ENCODE peak calls at places on chromosomes 3 and 15, in six cellular contexts. One of them, this sample, is unnamed.

GRCh38 chr3:182238141-182238540 is 526.4 kb downstream of the SOX2 start:
- DNase-seq in trophoblast cell: no peak
- DNase-seq in neuronal stem cell: peak; percentile 94
- DNase-seq in H9: peak; percentile 39
- DNase-seq in H1: no peak
- DNase-seq in IMR-90: no peak
- DNase-seq in this sample: no peak

GRCh38 chr3:128338536-128339400 is 127.9 kb downstream of the DNAJB8 start:
- DNase-seq in H9: no peak
- DNase-seq in neuronal stem cell: no peak
- DNase-seq in trophoblast cell: no peak
- DNase-seq in IMR-90: no peak
- DNase-seq in H1: no peak
- DNase-seq in this sample: no peak

GRCh38 chr3:13934813-13935212 is 54.9 kb upstream of the WNT7A start:
- DNase-seq in IMR-90: no peak
- DNase-seq in neuronal stem cell: no peak
- DNase-seq in H9: peak; percentile 18
- DNase-seq in H1: no peak
- DNase-seq in trophoblast cell: no peak
- DNase-seq in this sample: no peak

GRCh38 chr3:180036092-180036677 is 552 bp downstream of the PEX5L start:
- DNase-seq in IMR-90: no peak
- DNase-seq in neuronal stem cell: no peak
- DNase-seq in H1: no peak
- DNase-seq in H9: no peak
- DNase-seq in trophoblast cell: no peak
- DNase-seq in this sample: peak; percentile 0

GRCh38 chr3:132134611-132135010 is 99.8 kb upstream of the CPNE4 start:
- DNase-seq in IMR-90: peak; percentile 95
- DNase-seq in H9: no peak
- DNase-seq in trophoblast cell: no peak
- DNase-seq in H1: no peak
- DNase-seq in neuronal stem cell: no peak
- DNase-seq in this sample: peak; percentile 29

GRCh38 chr3:54891540-54891897 is 36.3 kb downstream of the LRTM1 start:
- DNase-seq in H1: peak; percentile 13
- DNase-seq in H9: peak; percentile 61
- DNase-seq in IMR-90: peak; percentile 97
- DNase-seq in trophoblast cell: peak; percentile 99
- DNase-seq in neuronal stem cell: no peak
- DNase-seq in this sample: peak; percentile 95

GRCh38 chr3:47663630-47664240 is 85.1 kb upstream of the CSPG5 start:
- DNase-seq in H1: no peak
- DNase-seq in IMR-90: no peak
- DNase-seq in H9: no peak
- DNase-seq in trophoblast cell: no peak
- DNase-seq in neuronal stem cell: no peak
- DNase-seq in this sample: no peak

GRCh38 chr3:42228796-42229195 is 37.2 kb downstream of the CCK start:
- DNase-seq in H9: no peak
- DNase-seq in trophoblast cell: peak; percentile 37
- DNase-seq in IMR-90: peak; percentile 16
- DNase-seq in neuronal stem cell: no peak
- DNase-seq in H1: no peak
- DNase-seq in this sample: no peak

GRCh38 chr15:64050281-64051092 is 4.2 kb upstream of the DAPK2 start:
- DNase-seq in H1: no peak
- DNase-seq in trophoblast cell: no peak
- DNase-seq in H9: no peak
- DNase-seq in neuronal stem cell: no peak
- DNase-seq in IMR-90: no peak
- DNase-seq in this sample: no peak

GRCh38 chr3:55491296-55491816 is 4.2 kb upstream of the WNT5A start:
- DNase-seq in neuronal stem cell: no peak
- DNase-seq in H1: no peak
- DNase-seq in H9: no peak
- DNase-seq in trophoblast cell: no peak
- DNase-seq in IMR-90: peak; percentile 92
- DNase-seq in this sample: peak; percentile 74

GRCh38 chr3:147493666-147494065 is 84.5 kb downstream of the ZIC1 start:
- DNase-seq in H9: no peak
- DNase-seq in trophoblast cell: no peak
- DNase-seq in neuronal stem cell: no peak
- DNase-seq in H1: no peak
- DNase-seq in IMR-90: no peak
- DNase-seq in this sample: no peak

GRCh38 chr3:13621381-13622221 is 72.7 kb downstream of the FBLN2 start:
- DNase-seq in H1: no peak
- DNase-seq in trophoblast cell: no peak
- DNase-seq in neuronal stem cell: no peak
- DNase-seq in H9: no peak
- DNase-seq in IMR-90: no peak
- DNase-seq in this sample: no peak

GRCh38 chr3:71066356-71066755 is 517.2 kb downstream of the FOXP1 start:
- DNase-seq in IMR-90: no peak
- DNase-seq in H9: no peak
- DNase-seq in neuronal stem cell: no peak
- DNase-seq in H1: no peak
- DNase-seq in trophoblast cell: no peak
- DNase-seq in this sample: no peak

GRCh38 chr3:61594144-61594977 is 33.0 kb downstream of the PTPRG start:
- DNase-seq in H1: no peak
- DNase-seq in IMR-90: no peak
- DNase-seq in neuronal stem cell: no peak
- DNase-seq in trophoblast cell: no peak
- DNase-seq in H9: no peak
- DNase-seq in this sample: no peak

GRCh38 chr3:128317101-128317697 is 149.5 kb downstream of the DNAJB8 start:
- DNase-seq in IMR-90: no peak
- DNase-seq in neuronal stem cell: no peak
- DNase-seq in H9: peak; percentile 23
- DNase-seq in H1: no peak
- DNase-seq in trophoblast cell: no peak
- DNase-seq in this sample: no peak

GRCh38 chr3:171286580-171287249 is 173.5 kb downstream of the TNIK start:
- DNase-seq in IMR-90: no peak
- DNase-seq in H9: no peak
- DNase-seq in trophoblast cell: no peak
- DNase-seq in neuronal stem cell: no peak
- DNase-seq in H1: no peak
- DNase-seq in this sample: peak; percentile 72

GRCh38 chr3:126858887-126859286 is 124.0 kb upstream of the PLXNA1 start:
- DNase-seq in trophoblast cell: peak; percentile 33
- DNase-seq in IMR-90: peak; percentile 97
- DNase-seq in neuronal stem cell: no peak
- DNase-seq in H1: no peak
- DNase-seq in H9: no peak
- DNase-seq in this sample: peak; percentile 90

GRCh38 chr3:18127864-18128185 is 297.3 kb downstream of the SATB1 start:
- DNase-seq in neuronal stem cell: no peak
- DNase-seq in trophoblast cell: no peak
- DNase-seq in H1: no peak
- DNase-seq in H9: no peak
- DNase-seq in IMR-90: no peak
- DNase-seq in this sample: no peak

GRCh38 chr3:49902511-49903345 is 945 bp downstream of the MST1R start:
- DNase-seq in H1: no peak
- DNase-seq in H9: no peak
- DNase-seq in trophoblast cell: no peak
- DNase-seq in IMR-90: no peak
- DNase-seq in neuronal stem cell: no peak
- DNase-seq in this sample: no peak

GRCh38 chr3:33758874-33759273 is 39.6 kb upstream of the PDCD6IP start:
- DNase-seq in trophoblast cell: no peak
- DNase-seq in neuronal stem cell: no peak
- DNase-seq in H9: no peak
- DNase-seq in H1: no peak
- DNase-seq in IMR-90: no peak
- DNase-seq in this sample: no peak

GRCh38 chr3:188261011-188261410 is 107.1 kb downstream of the LPP start:
- DNase-seq in H1: no peak
- DNase-seq in neuronal stem cell: no peak
- DNase-seq in H9: no peak
- DNase-seq in IMR-90: no peak
- DNase-seq in trophoblast cell: no peak
- DNase-seq in this sample: no peak

GRCh38 chr3:78717042-78717441 is 1050.8 kb downstream of the ROBO1 start:
- DNase-seq in H9: no peak
- DNase-seq in H1: no peak
- DNase-seq in trophoblast cell: no peak
- DNase-seq in IMR-90: no peak
- DNase-seq in neuronal stem cell: no peak
- DNase-seq in this sample: no peak

GRCh38 chr15:57376695-57377477 is 581 bp downstream of the CGNL1 start:
- DNase-seq in neuronal stem cell: peak; percentile 31
- DNase-seq in H1: no peak
- DNase-seq in H9: peak; percentile 62
- DNase-seq in IMR-90: peak; percentile 4
- DNase-seq in trophoblast cell: peak; percentile 30
- DNase-seq in this sample: peak; percentile 31

DNA sequence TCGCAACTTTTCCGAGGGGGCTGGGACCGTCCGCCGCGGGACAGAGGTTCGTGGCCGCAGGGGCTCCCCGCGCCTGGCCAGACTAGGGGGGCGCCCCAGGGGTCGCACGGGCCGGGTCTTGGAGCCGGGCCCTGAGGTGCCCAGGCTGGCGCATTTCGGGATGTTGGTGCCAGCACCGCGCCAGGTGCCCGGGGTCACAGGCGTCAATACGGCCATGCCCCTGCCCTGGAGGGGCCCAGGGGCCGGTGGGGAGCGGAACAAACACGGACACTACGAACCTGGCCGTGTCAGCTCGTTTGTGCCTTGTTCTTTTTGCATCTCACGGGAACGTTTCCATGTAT is 366 bp downstream of the TM6SF1 start:
- DNase-seq in neuronal stem cell: no peak
- DNase-seq in H1: no peak
- DNase-seq in H9: no peak
- DNase-seq in IMR-90: no peak
- DNase-seq in trophoblast cell: no peak
- DNase-seq in this sample: no peak
- H3K4ac ChIP-seq in neuronal stem cell: no peak overlapping the region
- H3K4ac ChIP-seq in H1: no peak overlapping the region
- H3K4ac ChIP-seq in H9: no peak overlapping the region
- H3K4ac ChIP-seq in IMR-90: peak overlapping the region; percentile 88
- H3K4ac ChIP-seq in trophoblast cell: no peak overlapping the region
- H3K4ac ChIP-seq in this sample: no peak overlapping the region

GRCh38 chr3:196063456-196063855 is 18.4 kb downstream of the TFRC start:
- DNase-seq in H9: no peak
- DNase-seq in H1: no peak
- DNase-seq in neuronal stem cell: no peak
- DNase-seq in trophoblast cell: no peak
- DNase-seq in IMR-90: peak; percentile 71
- DNase-seq in this sample: no peak
- H3K14ac ChIP-seq in H9: no peak overlapping the region
- H3K14ac ChIP-seq in H1: no peak overlapping the region
- H3K14ac ChIP-seq in neuronal stem cell: no peak overlapping the region
- H3K14ac ChIP-seq in trophoblast cell: no peak overlapping the region
- H3K14ac ChIP-seq in IMR-90: no peak overlapping the region
- H3K14ac ChIP-seq in this sample: no peak overlapping the region

GRCh38 chr15:25437751-25438600 is 848 bp downstream of the UBE3A start:
- DNase-seq in IMR-90: peak; percentile 40
- DNase-seq in trophoblast cell: peak; percentile 69
- DNase-seq in H1: no peak
- DNase-seq in neuronal stem cell: peak; percentile 74
- DNase-seq in H9: peak; percentile 61
- DNase-seq in this sample: peak; percentile 69
- H3K4ac ChIP-seq in IMR-90: peak overlapping the region; percentile 80
- H3K4ac ChIP-seq in trophoblast cell: peak overlapping the region; percentile 98
- H3K4ac ChIP-seq in H1: no peak overlapping the region
- H3K4ac ChIP-seq in neuronal stem cell: peak overlapping the region; percentile 37
- H3K4ac ChIP-seq in H9: no peak overlapping the region
- H3K4ac ChIP-seq in this sample: peak overlapping the region; percentile 100

GRCh38 chr3:137000039-137000438 is 42.3 kb downstream of the IL20RB start:
- DNase-seq in trophoblast cell: no peak
- DNase-seq in IMR-90: no peak
- DNase-seq in neuronal stem cell: no peak
- DNase-seq in H9: no peak
- DNase-seq in H1: no peak
- DNase-seq in this sample: no peak
- H3K14ac ChIP-seq in trophoblast cell: no peak overlapping the region
- H3K14ac ChIP-seq in IMR-90: no peak overlapping the region
- H3K14ac ChIP-seq in neuronal stem cell: no peak overlapping the region
- H3K14ac ChIP-seq in H9: no peak overlapping the region
- H3K14ac ChIP-seq in H1: no peak overlapping the region
- H3K14ac ChIP-seq in this sample: no peak overlapping the region

GRCh38 chr3:30908466-30909037 is 14.1 kb upstream of the GADL1 start:
- DNase-seq in IMR-90: no peak
- DNase-seq in H1: no peak
- DNase-seq in neuronal stem cell: no peak
- DNase-seq in trophoblast cell: no peak
- DNase-seq in H9: no peak
- DNase-seq in this sample: no peak
- H3K4ac ChIP-seq in IMR-90: no peak overlapping the region
- H3K4ac ChIP-seq in H1: no peak overlapping the region
- H3K4ac ChIP-seq in neuronal stem cell: no peak overlapping the region
- H3K4ac ChIP-seq in trophoblast cell: no peak overlapping the region
- H3K4ac ChIP-seq in H9: no peak overlapping the region
- H3K4ac ChIP-seq in this sample: no peak overlapping the region

GRCh38 chr15:94951538-94951937 is 720.2 kb downstream of the MCTP2 start:
- DNase-seq in neuronal stem cell: no peak
- DNase-seq in H9: no peak
- DNase-seq in IMR-90: no peak
- DNase-seq in trophoblast cell: no peak
- DNase-seq in H1: no peak
- DNase-seq in this sample: peak; percentile 6
- H3K14ac ChIP-seq in neuronal stem cell: no peak overlapping the region
- H3K14ac ChIP-seq in H9: no peak overlapping the region
- H3K14ac ChIP-seq in IMR-90: no peak overlapping the region
- H3K14ac ChIP-seq in trophoblast cell: no peak overlapping the region
- H3K14ac ChIP-seq in H1: no peak overlapping the region
- H3K14ac ChIP-seq in this sample: no peak overlapping the region

GRCh38 chr3:2983987-2984724 is 126.0 kb downstream of the IL5RA start:
- DNase-seq in neuronal stem cell: no peak
- DNase-seq in IMR-90: no peak
- DNase-seq in H9: no peak
- DNase-seq in H1: no peak
- DNase-seq in trophoblast cell: no peak
- DNase-seq in this sample: no peak

GRCh38 chr3:2985479-2985878 is 124.7 kb downstream of the IL5RA start:
- DNase-seq in IMR-90: no peak
- DNase-seq in H1: no peak
- DNase-seq in H9: no peak
- DNase-seq in trophoblast cell: no peak
- DNase-seq in neuronal stem cell: no peak
- DNase-seq in this sample: no peak
- H3K4ac ChIP-seq in IMR-90: no peak overlapping the region
- H3K4ac ChIP-seq in H1: no peak overlapping the region
- H3K4ac ChIP-seq in H9: no peak overlapping the region
- H3K4ac ChIP-seq in trophoblast cell: no peak overlapping the region
- H3K4ac ChIP-seq in neuronal stem cell: no peak overlapping the region
- H3K4ac ChIP-seq in this sample: no peak overlapping the region

GRCh38 chr15:74428442-74428787 is 5.3 kb downstream of the SEMA7A start:
- DNase-seq in trophoblast cell: no peak
- DNase-seq in IMR-90: no peak
- DNase-seq in neuronal stem cell: no peak
- DNase-seq in H9: no peak
- DNase-seq in H1: no peak
- DNase-seq in this sample: no peak
- H3K14ac ChIP-seq in trophoblast cell: no peak overlapping the region
- H3K14ac ChIP-seq in IMR-90: no peak overlapping the region
- H3K14ac ChIP-seq in neuronal stem cell: no peak overlapping the region
- H3K14ac ChIP-seq in H9: no peak overlapping the region
- H3K14ac ChIP-seq in H1: no peak overlapping the region
- H3K14ac ChIP-seq in this sample: no peak overlapping the region

GRCh38 chr3:24981309-24981708 is 446.8 kb upstream of the RARB start:
- DNase-seq in neuronal stem cell: no peak
- DNase-seq in trophoblast cell: no peak
- DNase-seq in IMR-90: no peak
- DNase-seq in H1: no peak
- DNase-seq in H9: no peak
- DNase-seq in this sample: no peak
- H3K4ac ChIP-seq in neuronal stem cell: no peak overlapping the region
- H3K4ac ChIP-seq in trophoblast cell: no peak overlapping the region
- H3K4ac ChIP-seq in IMR-90: no peak overlapping the region
- H3K4ac ChIP-seq in H1: no peak overlapping the region
- H3K4ac ChIP-seq in H9: no peak overlapping the region
- H3K4ac ChIP-seq in this sample: no peak overlapping the region

This sample was measured in mesenchymal stem cell.